ENCODE peak calls at places on chromosome 3, in seven cellular contexts. One of them, this sample, is unnamed.

GRCh38 chr3:123782488-123782887 is 101.6 kb downstream of the MYLK start:
- DNase-seq in activated naive CD8-positive, alpha-beta T cell treated with anti-CD3 and anti-CD28 coated beads for 36 hours: no peak
- DNase-seq in HL-60: no peak
- DNase-seq in activated naive CD4-positive, alpha-beta T cell treated with Interleukin-2 at 50 U/mL for 16 hours: no peak
- DNase-seq in NCI-H2081: no peak
- DNase-seq in NCI-H1694 treated with DMSO at 0.1 percent for 48 hours: no peak
- DNase-seq in AG10803: peak
- DNase-seq in this sample: no peak

GRCh38 chr3:139353920-139354556 is 10.2 kb downstream of the MRPS22 start:
- DNase-seq in activated naive CD8-positive, alpha-beta T cell treated with anti-CD3 and anti-CD28 coated beads for 36 hours: no peak
- DNase-seq in HL-60: peak
- DNase-seq in activated naive CD4-positive, alpha-beta T cell treated with Interleukin-2 at 50 U/mL for 16 hours: no peak
- DNase-seq in NCI-H2081: peak
- DNase-seq in NCI-H1694 treated with DMSO at 0.1 percent for 48 hours: peak
- DNase-seq in AG10803: peak
- DNase-seq in this sample: no peak

GRCh38 chr3:29153811-29154210 is 127.1 kb upstream of the RBMS3 start:
- DNase-seq in activated naive CD8-positive, alpha-beta T cell treated with anti-CD3 and anti-CD28 coated beads for 36 hours: peak
- DNase-seq in HL-60: no peak
- DNase-seq in activated naive CD4-positive, alpha-beta T cell treated with Interleukin-2 at 50 U/mL for 16 hours: no peak
- DNase-seq in NCI-H2081: no peak
- DNase-seq in NCI-H1694 treated with DMSO at 0.1 percent for 48 hours: no peak
- DNase-seq in AG10803: peak
- DNase-seq in this sample: peak

GRCh38 chr3:31011383-31011782 is 116.9 kb upstream of the GADL1 start:
- DNase-seq in activated naive CD8-positive, alpha-beta T cell treated with anti-CD3 and anti-CD28 coated beads for 36 hours: no peak
- DNase-seq in HL-60: no peak
- DNase-seq in activated naive CD4-positive, alpha-beta T cell treated with Interleukin-2 at 50 U/mL for 16 hours: no peak
- DNase-seq in NCI-H2081: peak
- DNase-seq in NCI-H1694 treated with DMSO at 0.1 percent for 48 hours: no peak
- DNase-seq in AG10803: no peak
- DNase-seq in this sample: no peak

GRCh38 chr3:56131976-56132590 is 336.2 kb downstream of the ERC2 start:
- DNase-seq in activated naive CD8-positive, alpha-beta T cell treated with anti-CD3 and anti-CD28 coated beads for 36 hours: no peak
- DNase-seq in HL-60: peak
- DNase-seq in activated naive CD4-positive, alpha-beta T cell treated with Interleukin-2 at 50 U/mL for 16 hours: no peak
- DNase-seq in NCI-H2081: no peak
- DNase-seq in NCI-H1694 treated with DMSO at 0.1 percent for 48 hours: no peak
- DNase-seq in AG10803: peak
- DNase-seq in this sample: no peak

GRCh38 chr3:113110263-113110662 is 101.1 kb upstream of the BOC start:
- DNase-seq in activated naive CD8-positive, alpha-beta T cell treated with anti-CD3 and anti-CD28 coated beads for 36 hours: no peak
- DNase-seq in HL-60: no peak
- DNase-seq in activated naive CD4-positive, alpha-beta T cell treated with Interleukin-2 at 50 U/mL for 16 hours: no peak
- DNase-seq in NCI-H2081: no peak
- DNase-seq in NCI-H1694 treated with DMSO at 0.1 percent for 48 hours: no peak
- DNase-seq in AG10803: no peak
- DNase-seq in this sample: no peak

GRCh38 chr3:111848246-111848645 is 10.8 kb upstream of the PHLDB2 start:
- DNase-seq in activated naive CD8-positive, alpha-beta T cell treated with anti-CD3 and anti-CD28 coated beads for 36 hours: no peak
- DNase-seq in HL-60: no peak
- DNase-seq in activated naive CD4-positive, alpha-beta T cell treated with Interleukin-2 at 50 U/mL for 16 hours: no peak
- DNase-seq in NCI-H2081: no peak
- DNase-seq in NCI-H1694 treated with DMSO at 0.1 percent for 48 hours: no peak
- DNase-seq in AG10803: no peak
- DNase-seq in this sample: no peak

GRCh38 chr3:30397030-30397429 is 209.4 kb upstream of the TGFBR2 start:
- DNase-seq in activated naive CD8-positive, alpha-beta T cell treated with anti-CD3 and anti-CD28 coated beads for 36 hours: no peak
- DNase-seq in HL-60: no peak
- DNase-seq in activated naive CD4-positive, alpha-beta T cell treated with Interleukin-2 at 50 U/mL for 16 hours: no peak
- DNase-seq in NCI-H2081: no peak
- DNase-seq in NCI-H1694 treated with DMSO at 0.1 percent for 48 hours: no peak
- DNase-seq in AG10803: no peak
- DNase-seq in this sample: no peak

GRCh38 chr3:169104541-169104940 is 559.0 kb downstream of the MECOM start:
- DNase-seq in activated naive CD8-positive, alpha-beta T cell treated with anti-CD3 and anti-CD28 coated beads for 36 hours: no peak
- DNase-seq in HL-60: no peak
- DNase-seq in activated naive CD4-positive, alpha-beta T cell treated with Interleukin-2 at 50 U/mL for 16 hours: no peak
- DNase-seq in NCI-H2081: no peak
- DNase-seq in NCI-H1694 treated with DMSO at 0.1 percent for 48 hours: no peak
- DNase-seq in AG10803: peak
- DNase-seq in this sample: no peak

GRCh38 chr3:31421280-31422048 is 111.3 kb upstream of the STT3B start:
- DNase-seq in activated naive CD8-positive, alpha-beta T cell treated with anti-CD3 and anti-CD28 coated beads for 36 hours: no peak
- DNase-seq in HL-60: no peak
- DNase-seq in activated naive CD4-positive, alpha-beta T cell treated with Interleukin-2 at 50 U/mL for 16 hours: no peak
- DNase-seq in NCI-H2081: no peak
- DNase-seq in NCI-H1694 treated with DMSO at 0.1 percent for 48 hours: no peak
- DNase-seq in AG10803: no peak
- DNase-seq in this sample: no peak

GRCh38 chr3:138694287-138695007 is 85.9 kb downstream of the FAIM start:
- DNase-seq in activated naive CD8-positive, alpha-beta T cell treated with anti-CD3 and anti-CD28 coated beads for 36 hours: no peak
- DNase-seq in HL-60: no peak
- DNase-seq in activated naive CD4-positive, alpha-beta T cell treated with Interleukin-2 at 50 U/mL for 16 hours: no peak
- DNase-seq in NCI-H2081: no peak
- DNase-seq in NCI-H1694 treated with DMSO at 0.1 percent for 48 hours: no peak
- DNase-seq in AG10803: peak
- DNase-seq in this sample: no peak

GRCh38 chr3:152328841-152329240 is 60.1 kb downstream of the MBNL1 start:
- DNase-seq in activated naive CD8-positive, alpha-beta T cell treated with anti-CD3 and anti-CD28 coated beads for 36 hours: no peak
- DNase-seq in HL-60: no peak
- DNase-seq in activated naive CD4-positive, alpha-beta T cell treated with Interleukin-2 at 50 U/mL for 16 hours: no peak
- DNase-seq in NCI-H2081: no peak
- DNase-seq in NCI-H1694 treated with DMSO at 0.1 percent for 48 hours: no peak
- DNase-seq in AG10803: peak
- DNase-seq in this sample: no peak

GRCh38 chr3:14633819-14634424 is 17.6 kb upstream of the CCDC174 start:
- DNase-seq in activated naive CD8-positive, alpha-beta T cell treated with anti-CD3 and anti-CD28 coated beads for 36 hours: peak
- DNase-seq in HL-60: peak
- DNase-seq in activated naive CD4-positive, alpha-beta T cell treated with Interleukin-2 at 50 U/mL for 16 hours: peak
- DNase-seq in NCI-H2081: no peak
- DNase-seq in NCI-H1694 treated with DMSO at 0.1 percent for 48 hours: no peak
- DNase-seq in AG10803: peak
- DNase-seq in this sample: peak

GRCh38 chr3:197378987-197379718 is 80.7 kb upstream of the DLG1 start:
- DNase-seq in activated naive CD8-positive, alpha-beta T cell treated with anti-CD3 and anti-CD28 coated beads for 36 hours: no peak
- DNase-seq in HL-60: no peak
- DNase-seq in activated naive CD4-positive, alpha-beta T cell treated with Interleukin-2 at 50 U/mL for 16 hours: no peak
- DNase-seq in NCI-H2081: no peak
- DNase-seq in NCI-H1694 treated with DMSO at 0.1 percent for 48 hours: no peak
- DNase-seq in AG10803: no peak
- DNase-seq in this sample: no peak

GRCh38 chr3:70519913-70520659 is 207.6 kb upstream of the MDFIC2 start:
- DNase-seq in activated naive CD8-positive, alpha-beta T cell treated with anti-CD3 and anti-CD28 coated beads for 36 hours: no peak
- DNase-seq in HL-60: no peak
- DNase-seq in activated naive CD4-positive, alpha-beta T cell treated with Interleukin-2 at 50 U/mL for 16 hours: no peak
- DNase-seq in NCI-H2081: no peak
- DNase-seq in NCI-H1694 treated with DMSO at 0.1 percent for 48 hours: peak
- DNase-seq in AG10803: no peak
- DNase-seq in this sample: no peak

GRCh38 chr3:36911990-36912804 is 32.7 kb downstream of the TRANK1 start:
- DNase-seq in activated naive CD8-positive, alpha-beta T cell treated with anti-CD3 and anti-CD28 coated beads for 36 hours: peak
- DNase-seq in HL-60: peak
- DNase-seq in activated naive CD4-positive, alpha-beta T cell treated with Interleukin-2 at 50 U/mL for 16 hours: peak
- DNase-seq in NCI-H2081: no peak
- DNase-seq in NCI-H1694 treated with DMSO at 0.1 percent for 48 hours: peak
- DNase-seq in AG10803: peak
- DNase-seq in this sample: peak

GRCh38 chr3:191412764-191413163 is 48.2 kb upstream of the PYDC2 start:
- DNase-seq in activated naive CD8-positive, alpha-beta T cell treated with anti-CD3 and anti-CD28 coated beads for 36 hours: no peak
- DNase-seq in HL-60: no peak
- DNase-seq in activated naive CD4-positive, alpha-beta T cell treated with Interleukin-2 at 50 U/mL for 16 hours: no peak
- DNase-seq in NCI-H2081: no peak
- DNase-seq in NCI-H1694 treated with DMSO at 0.1 percent for 48 hours: peak
- DNase-seq in AG10803: peak
- DNase-seq in this sample: no peak

GRCh38 chr3:40805456-40805855 is 280.7 kb downstream of the ZNF621 start:
- DNase-seq in activated naive CD8-positive, alpha-beta T cell treated with anti-CD3 and anti-CD28 coated beads for 36 hours: no peak
- DNase-seq in HL-60: no peak
- DNase-seq in activated naive CD4-positive, alpha-beta T cell treated with Interleukin-2 at 50 U/mL for 16 hours: no peak
- DNase-seq in NCI-H2081: no peak
- DNase-seq in NCI-H1694 treated with DMSO at 0.1 percent for 48 hours: no peak
- DNase-seq in AG10803: no peak
- DNase-seq in this sample: no peak

GRCh38 chr3:28726840-28727239 is 378.2 kb upstream of the AZI2 start:
- DNase-seq in activated naive CD8-positive, alpha-beta T cell treated with anti-CD3 and anti-CD28 coated beads for 36 hours: no peak
- DNase-seq in HL-60: peak
- DNase-seq in activated naive CD4-positive, alpha-beta T cell treated with Interleukin-2 at 50 U/mL for 16 hours: no peak
- DNase-seq in NCI-H2081: peak
- DNase-seq in NCI-H1694 treated with DMSO at 0.1 percent for 48 hours: peak
- DNase-seq in AG10803: peak
- DNase-seq in this sample: no peak

GRCh38 chr3:16606398-16606797 is 1.2 kb upstream of the DAZL start:
- DNase-seq in activated naive CD8-positive, alpha-beta T cell treated with anti-CD3 and anti-CD28 coated beads for 36 hours: no peak
- DNase-seq in HL-60: no peak
- DNase-seq in activated naive CD4-positive, alpha-beta T cell treated with Interleukin-2 at 50 U/mL for 16 hours: no peak
- DNase-seq in NCI-H2081: no peak
- DNase-seq in NCI-H1694 treated with DMSO at 0.1 percent for 48 hours: no peak
- DNase-seq in AG10803: peak
- DNase-seq in this sample: no peak

GRCh38 chr3:132283440-132283839 is 33.8 kb upstream of the ACP3 start:
- DNase-seq in activated naive CD8-positive, alpha-beta T cell treated with anti-CD3 and anti-CD28 coated beads for 36 hours: no peak
- DNase-seq in HL-60: peak
- DNase-seq in activated naive CD4-positive, alpha-beta T cell treated with Interleukin-2 at 50 U/mL for 16 hours: no peak
- DNase-seq in NCI-H2081: no peak
- DNase-seq in NCI-H1694 treated with DMSO at 0.1 percent for 48 hours: no peak
- DNase-seq in AG10803: peak
- DNase-seq in this sample: peak

GRCh38 chr3:12014613-12015012 is 10.4 kb downstream of the SYN2 start:
- DNase-seq in activated naive CD8-positive, alpha-beta T cell treated with anti-CD3 and anti-CD28 coated beads for 36 hours: no peak
- DNase-seq in HL-60: no peak
- DNase-seq in activated naive CD4-positive, alpha-beta T cell treated with Interleukin-2 at 50 U/mL for 16 hours: no peak
- DNase-seq in NCI-H2081: no peak
- DNase-seq in NCI-H1694 treated with DMSO at 0.1 percent for 48 hours: no peak
- DNase-seq in AG10803: no peak
- DNase-seq in this sample: no peak

GRCh38 chr3:139421459-139421858 is 32.0 kb upstream of the COPB2 start:
- DNase-seq in activated naive CD8-positive, alpha-beta T cell treated with anti-CD3 and anti-CD28 coated beads for 36 hours: no peak
- DNase-seq in HL-60: no peak
- DNase-seq in activated naive CD4-positive, alpha-beta T cell treated with Interleukin-2 at 50 U/mL for 16 hours: no peak
- DNase-seq in NCI-H2081: no peak
- DNase-seq in NCI-H1694 treated with DMSO at 0.1 percent for 48 hours: no peak
- DNase-seq in AG10803: no peak
- DNase-seq in this sample: no peak

GRCh38 chr3:47578119-47578630 is 490 bp downstream of the CSPG5 start:
- DNase-seq in activated naive CD8-positive, alpha-beta T cell treated with anti-CD3 and anti-CD28 coated beads for 36 hours: peak
- DNase-seq in HL-60: no peak
- DNase-seq in activated naive CD4-positive, alpha-beta T cell treated with Interleukin-2 at 50 U/mL for 16 hours: peak
- DNase-seq in NCI-H2081: no peak
- DNase-seq in NCI-H1694 treated with DMSO at 0.1 percent for 48 hours: no peak
- DNase-seq in AG10803: no peak
- DNase-seq in this sample: no peak

GRCh38 chr3:70974752-70975151 is 608.8 kb downstream of the FOXP1 start:
- DNase-seq in activated naive CD8-positive, alpha-beta T cell treated with anti-CD3 and anti-CD28 coated beads for 36 hours: no peak
- DNase-seq in HL-60: no peak
- DNase-seq in activated naive CD4-positive, alpha-beta T cell treated with Interleukin-2 at 50 U/mL for 16 hours: no peak
- DNase-seq in NCI-H2081: no peak
- DNase-seq in NCI-H1694 treated with DMSO at 0.1 percent for 48 hours: no peak
- DNase-seq in AG10803: no peak
- DNase-seq in this sample: no peak

GRCh38 chr3:196108075-196108743 is 26.3 kb upstream of the TFRC start:
- DNase-seq in activated naive CD8-positive, alpha-beta T cell treated with anti-CD3 and anti-CD28 coated beads for 36 hours: no peak
- DNase-seq in HL-60: no peak
- DNase-seq in activated naive CD4-positive, alpha-beta T cell treated with Interleukin-2 at 50 U/mL for 16 hours: no peak
- DNase-seq in NCI-H2081: no peak
- DNase-seq in NCI-H1694 treated with DMSO at 0.1 percent for 48 hours: no peak
- DNase-seq in AG10803: no peak
- DNase-seq in this sample: no peak

GRCh38 chr3:184562146-184562861 is 719 bp downstream of the EPHB3 start:
- DNase-seq in activated naive CD8-positive, alpha-beta T cell treated with anti-CD3 and anti-CD28 coated beads for 36 hours: peak
- DNase-seq in HL-60: no peak
- DNase-seq in activated naive CD4-positive, alpha-beta T cell treated with Interleukin-2 at 50 U/mL for 16 hours: peak
- DNase-seq in NCI-H2081: no peak
- DNase-seq in NCI-H1694 treated with DMSO at 0.1 percent for 48 hours: no peak
- DNase-seq in AG10803: no peak
- DNase-seq in this sample: no peak

GRCh38 chr3:23676093-23676492 is 129.7 kb upstream of the UBE2E1 start:
- DNase-seq in activated naive CD8-positive, alpha-beta T cell treated with anti-CD3 and anti-CD28 coated beads for 36 hours: no peak
- DNase-seq in HL-60: no peak
- DNase-seq in activated naive CD4-positive, alpha-beta T cell treated with Interleukin-2 at 50 U/mL for 16 hours: no peak
- DNase-seq in NCI-H2081: no peak
- DNase-seq in NCI-H1694 treated with DMSO at 0.1 percent for 48 hours: no peak
- DNase-seq in AG10803: peak
- DNase-seq in this sample: no peak

GRCh38 chr3:160040181-160040580 is 51.5 kb downstream of the IL12A start:
- DNase-seq in activated naive CD8-positive, alpha-beta T cell treated with anti-CD3 and anti-CD28 coated beads for 36 hours: no peak
- DNase-seq in HL-60: no peak
- DNase-seq in activated naive CD4-positive, alpha-beta T cell treated with Interleukin-2 at 50 U/mL for 16 hours: no peak
- DNase-seq in NCI-H2081: no peak
- DNase-seq in NCI-H1694 treated with DMSO at 0.1 percent for 48 hours: no peak
- DNase-seq in AG10803: no peak
- DNase-seq in this sample: no peak

GRCh38 chr3:38644016-38644661 is 5.3 kb downstream of the SCN5A start:
- DNase-seq in activated naive CD8-positive, alpha-beta T cell treated with anti-CD3 and anti-CD28 coated beads for 36 hours: no peak
- DNase-seq in HL-60: no peak
- DNase-seq in activated naive CD4-positive, alpha-beta T cell treated with Interleukin-2 at 50 U/mL for 16 hours: no peak
- DNase-seq in NCI-H2081: no peak
- DNase-seq in NCI-H1694 treated with DMSO at 0.1 percent for 48 hours: no peak
- DNase-seq in AG10803: no peak
- DNase-seq in this sample: no peak

GRCh38 chr3:165254812-165255211 is 58.6 kb upstream of the SLITRK3 start:
- DNase-seq in activated naive CD8-positive, alpha-beta T cell treated with anti-CD3 and anti-CD28 coated beads for 36 hours: no peak
- DNase-seq in HL-60: no peak
- DNase-seq in activated naive CD4-positive, alpha-beta T cell treated with Interleukin-2 at 50 U/mL for 16 hours: no peak
- DNase-seq in NCI-H2081: peak
- DNase-seq in NCI-H1694 treated with DMSO at 0.1 percent for 48 hours: peak
- DNase-seq in AG10803: peak
- DNase-seq in this sample: no peak

GRCh38 chr3:61679103-61679502 is 117.7 kb downstream of the PTPRG start:
- DNase-seq in activated naive CD8-positive, alpha-beta T cell treated with anti-CD3 and anti-CD28 coated beads for 36 hours: no peak
- DNase-seq in HL-60: no peak
- DNase-seq in activated naive CD4-positive, alpha-beta T cell treated with Interleukin-2 at 50 U/mL for 16 hours: no peak
- DNase-seq in NCI-H2081: no peak
- DNase-seq in NCI-H1694 treated with DMSO at 0.1 percent for 48 hours: no peak
- DNase-seq in AG10803: no peak
- DNase-seq in this sample: no peak

GRCh38 chr3:51668756-51669155 is 2.3 kb upstream of the TEX264 start:
- DNase-seq in activated naive CD8-positive, alpha-beta T cell treated with anti-CD3 and anti-CD28 coated beads for 36 hours: no peak
- DNase-seq in HL-60: no peak
- DNase-seq in activated naive CD4-positive, alpha-beta T cell treated with Interleukin-2 at 50 U/mL for 16 hours: no peak
- DNase-seq in NCI-H2081: no peak
- DNase-seq in NCI-H1694 treated with DMSO at 0.1 percent for 48 hours: no peak
- DNase-seq in AG10803: no peak
- DNase-seq in this sample: no peak

GRCh38 chr3:78974181-78974770 is 793.5 kb downstream of the ROBO1 start:
- DNase-seq in activated naive CD8-positive, alpha-beta T cell treated with anti-CD3 and anti-CD28 coated beads for 36 hours: no peak
- DNase-seq in HL-60: no peak
- DNase-seq in activated naive CD4-positive, alpha-beta T cell treated with Interleukin-2 at 50 U/mL for 16 hours: no peak
- DNase-seq in NCI-H2081: no peak
- DNase-seq in NCI-H1694 treated with DMSO at 0.1 percent for 48 hours: peak
- DNase-seq in AG10803: peak
- DNase-seq in this sample: no peak

GRCh38 chr3:121619691-121620090 is 26.5 kb downstream of the FBXO40 start:
- DNase-seq in activated naive CD8-positive, alpha-beta T cell treated with anti-CD3 and anti-CD28 coated beads for 36 hours: no peak
- DNase-seq in HL-60: no peak
- DNase-seq in activated naive CD4-positive, alpha-beta T cell treated with Interleukin-2 at 50 U/mL for 16 hours: no peak
- DNase-seq in NCI-H2081: no peak
- DNase-seq in NCI-H1694 treated with DMSO at 0.1 percent for 48 hours: no peak
- DNase-seq in AG10803: peak
- DNase-seq in this sample: no peak

GRCh38 chr3:183253364-183253960 is 409 bp downstream of the B3GNT5 start:
- DNase-seq in activated naive CD8-positive, alpha-beta T cell treated with anti-CD3 and anti-CD28 coated beads for 36 hours: peak
- DNase-seq in HL-60: no peak
- DNase-seq in activated naive CD4-positive, alpha-beta T cell treated with Interleukin-2 at 50 U/mL for 16 hours: peak
- DNase-seq in NCI-H2081: peak
- DNase-seq in NCI-H1694 treated with DMSO at 0.1 percent for 48 hours: no peak
- DNase-seq in AG10803: peak
- DNase-seq in this sample: no peak

GRCh38 chr3:170978335-170978745 is 48.2 kb downstream of the SLC2A2 start:
- DNase-seq in activated naive CD8-positive, alpha-beta T cell treated with anti-CD3 and anti-CD28 coated beads for 36 hours: no peak
- DNase-seq in HL-60: no peak
- DNase-seq in activated naive CD4-positive, alpha-beta T cell treated with Interleukin-2 at 50 U/mL for 16 hours: no peak
- DNase-seq in NCI-H2081: no peak
- DNase-seq in NCI-H1694 treated with DMSO at 0.1 percent for 48 hours: no peak
- DNase-seq in AG10803: no peak
- DNase-seq in this sample: no peak

GRCh38 chr3:172341482-172342059 is 106.7 kb downstream of the GHSR start:
- DNase-seq in activated naive CD8-positive, alpha-beta T cell treated with anti-CD3 and anti-CD28 coated beads for 36 hours: no peak
- DNase-seq in HL-60: peak
- DNase-seq in activated naive CD4-positive, alpha-beta T cell treated with Interleukin-2 at 50 U/mL for 16 hours: no peak
- DNase-seq in NCI-H2081: peak
- DNase-seq in NCI-H1694 treated with DMSO at 0.1 percent for 48 hours: peak
- DNase-seq in AG10803: peak
- DNase-seq in this sample: peak

This sample was measured in GDM1.